ENCODE peak calls at places on chromosomes 7 and 10, in four cellular contexts. K is body of pancreas, E is progenitor cell of endocrine pancreas, Y is GM23338. L is an unnamed sample.

GRCh38 chr7:29969706-29970105 is 19.9 kb downstream of the SCRN1 start:
- DNase-seq in K (no peak), E (no peak), Y (no peak), L (no peak)

GRCh38 chr7:157925383-157925875 is 588.6 kb downstream of the DNAJB6 start:
- DNase-seq in K (no peak), E (no peak), Y (no peak), L (no peak)

GRCh38 chr7:105806592-105807266 is 69.7 kb downstream of the ATXN7L1 start:
- DNase-seq in K (no peak), E (no peak), Y (peak), L (peak)

GRCh38 chr10:6141296-6142151 is 52.7 kb downstream of the RBM17 start:
- DNase-seq in K (no peak), E (no peak), Y (no peak), L (no peak)

GRCh38 chr10:128091636-128092210 is 34.5 kb downstream of the MKI67 start:
- DNase-seq in K (no peak), E (no peak), Y (peak), L (no peak)

GRCh38 chr10:79014796-79015195 is 54.0 kb upstream of the ZMIZ1 start:
- DNase-seq in K (no peak), E (no peak), Y (no peak), L (no peak)

GRCh38 chr7:151696738-151697514 is 177.2 kb upstream of the RHEB start:
- DNase-seq in K (peak), E (peak), Y (peak), L (no peak)

GRCh38 chr10:17088118-17088806 is 41.3 kb downstream of the CUBN start:
- DNase-seq in K (no peak), E (no peak), Y (no peak), L (no peak)

GRCh38 chr10:123995082-123995460 is 98.3 kb downstream of the CHST15 start:
- DNase-seq in K (no peak), E (no peak), Y (no peak), L (no peak)

GRCh38 chr10:104059364-104059763 is 26.3 kb downstream of the COL17A1 start:
- DNase-seq in K (no peak), E (no peak), Y (peak), L (no peak)

GRCh38 chr10:91345716-91346115 is 64.4 kb upstream of the HECTD2 start:
- DNase-seq in K (no peak), E (no peak), Y (no peak), L (no peak)

GRCh38 chr7:44062180-44062902 is 3.0 kb downstream of the PGAM2 start:
- DNase-seq in K (peak), E (no peak), Y (no peak), L (no peak)

GRCh38 chr10:93261089-93261488 is 187.4 kb downstream of the CYP26A1 start:
- DNase-seq in K (no peak), E (no peak), Y (no peak), L (no peak)

GRCh38 chr7:157250605-157251228 is 86.1 kb upstream of the DNAJB6 start:
- DNase-seq in K (peak), E (peak), Y (peak), L (peak)

L was measured in A673.